ENCODE peak calls at places on chromosomes 4 and X, in six cellular contexts. U is stimulated activated CD4-positive, alpha-beta T cell treated with anti-CD3 and anti-CD28 coated beads, Interleukin-15, amount 100 ng/mL, for 24 hours; Y is progenitor cell of endocrine pancreas; F is CD4-positive, alpha-beta memory T cell; L is ecto neural progenitor cell; W is lung. A is an unnamed sample.
A peak's percentile ranks its signal among the peaks of the same experiment; 100 is the strongest.

GRCh38 chr4:186651624-186652023 is 72.0 kb downstream of the FAT1 start:
- DNase-seq in F (no peak), W (no peak), L (peak; percentile 51), Y (no peak), U (no peak), A (no peak)

GRCh38 chr4:38287090-38287843 is 327.1 kb downstream of the PTTG2 start:
- DNase-seq in U (no peak), F (no peak), Y (no peak), L (peak; percentile 52), W (no peak), A (no peak)

GRCh38 chrX:88613338-88613737 is 133.7 kb upstream of the CPXCR1 start:
- DNase-seq in L (no peak), F (no peak), U (no peak), Y (no peak), W (no peak), A (no peak)

GRCh38 chrX:7462110-7462509 is 314.2 kb upstream of the PUDP start:
- DNase-seq in U (no peak), F (no peak), W (no peak), L (no peak), Y (no peak), A (no peak)

GRCh38 chrX:116873678-116874077 is 410.9 kb upstream of the CT83 start:
- DNase-seq in W (no peak), U (no peak), F (no peak), L (no peak), Y (no peak), A (no peak)

GRCh38 chr4:64736999-64737853 is 328.0 kb upstream of the TECRL start:
- DNase-seq in L (no peak), Y (no peak), U (no peak), F (no peak), W (no peak), A (no peak)

GRCh38 chrX:42151808-42152207 is 228.5 kb upstream of the CASK start:
- DNase-seq in U (no peak), L (no peak), W (no peak), F (no peak), Y (no peak), A (no peak)

GRCh38 chrX:139203681-139204575 is 326.6 kb upstream of the F9 start:
- DNase-seq in F (no peak), Y (peak; percentile 41), L (peak; percentile 64), W (no peak), U (peak; percentile 12), A (no peak)

GRCh38 chr4:100489316-100489715 is 28.5 kb downstream of the EMCN start:
- DNase-seq in U (no peak), L (no peak), F (no peak), W (no peak), Y (no peak), A (no peak)

GRCh38 chrX:53926030-53926429 is 118.2 kb downstream of the PHF8 start:
- DNase-seq in U (no peak), W (no peak), F (no peak), L (no peak), Y (no peak), A (no peak)

GRCh38 chr4:29085748-29086147 is 1634.4 kb upstream of the PCDH7 start:
- DNase-seq in L (no peak), W (no peak), Y (no peak), U (no peak), F (no peak), A (no peak)

GRCh38 chrX:68429216-68429615 is 4.1 kb downstream of the OPHN1 start:
- DNase-seq in W (no peak), Y (no peak), U (no peak), L (no peak), F (no peak), A (no peak)

GRCh38 chr4:175456131-175456530 is 355.9 kb downstream of the GPM6A start:
- DNase-seq in F (no peak), U (no peak), W (no peak), Y (no peak), L (no peak), A (no peak)